ENCODE peak calls at places on chromosomes 11 and 22, in five cellular contexts. U is bronchial epithelial cell, T is lower lobe of right lung, B is HCT116, N is progenitor cell of endocrine pancreas. V is an unnamed sample.

GRCh38 chr11:69603978-69604524 is 36.9 kb upstream of the CCND1 start:
- DNase-seq in U (no peak), T (no peak), B (no peak), N (no peak), V (no peak)

GRCh38 chr11:18192988-18193387 is 20.4 kb downstream of the MRGPRX4 start:
- DNase-seq in U (no peak), T (no peak), B (no peak), N (no peak), V (no peak)

GRCh38 chr22:25139062-25139461 is 60.6 kb upstream of the CRYBB3 start:
- DNase-seq in U (no peak), T (no peak), B (no peak), N (no peak), V (no peak)

GRCh38 chr22:24553597-24554315 is 1.2 kb downstream of the GUCD1 start:
- DNase-seq in U (no peak), T (no peak), B (no peak), N (no peak), V (no peak)

GRCh38 chr11:125662689-125663088 is 18.0 kb downstream of the ACRV1 start:
- DNase-seq in U (no peak), T (no peak), B (no peak), N (no peak), V (no peak)

GRCh38 chr11:125443767-125444311 is 52.2 kb downstream of the FEZ1 start:
- DNase-seq in U (no peak), T (no peak), B (no peak), N (no peak), V (no peak)

GRCh38 chr11:47641585-47642098 is 717 bp downstream of the MTCH2 start:
- DNase-seq in U (no peak), T (no peak), B (no peak), N (no peak), V (no peak)

GRCh38 chr11:46917109-46918086 is 952 bp downstream of the LRP4 start:
- DNase-seq in U (no peak), T (no peak), B (no peak), N (no peak), V (no peak)

GRCh38 chr11:87180743-87181142 is 143.0 kb downstream of the TMEM135 start:
- DNase-seq in U (no peak), T (no peak), B (no peak), N (no peak), V (no peak)

GRCh38 chr22:29380032-29380781 is 8.2 kb downstream of the AP1B1 start:
- DNase-seq in U (peak), T (no peak), B (no peak), N (no peak), V (no peak)

GRCh38 chr11:11268706-11269105 is 84.3 kb downstream of the CSNK2A3 start:
- DNase-seq in U (no peak), T (no peak), B (no peak), N (no peak), V (no peak)

GRCh38 chr11:87223816-87224215 is 186.1 kb downstream of the TMEM135 start:
- DNase-seq in U (no peak), T (no peak), B (no peak), N (no peak), V (no peak)

GRCh38 chr22:45159652-45160462 is 3.9 kb upstream of the NUP50 start:
- DNase-seq in U (peak), T (no peak), B (no peak), N (no peak), V (no peak)

GRCh38 chr11:19917069-19917468 is 204.4 kb downstream of the NAV2 start:
- DNase-seq in U (no peak), T (no peak), B (no peak), N (no peak), V (no peak)

GRCh38 chr11:46248270-46249102 is 29.0 kb upstream of the CREB3L1 start:
- DNase-seq in U (peak), T (no peak), B (peak), N (no peak), V (no peak)

GRCh38 chr11:119532551-119532950 is 109.6 kb upstream of the THY1 start:
- DNase-seq in U (no peak), T (no peak), B (no peak), N (no peak), V (no peak)

GRCh38 chr22:44245867-44246266 is 65.1 kb downstream of the PARVG start:
- DNase-seq in U (no peak), T (no peak), B (no peak), N (no peak), V (no peak)

GRCh38 chr22:44181033-44181911 is 547 bp downstream of the PARVG start:
- DNase-seq in U (no peak), T (peak), B (no peak), N (no peak), V (no peak)

DNA sequence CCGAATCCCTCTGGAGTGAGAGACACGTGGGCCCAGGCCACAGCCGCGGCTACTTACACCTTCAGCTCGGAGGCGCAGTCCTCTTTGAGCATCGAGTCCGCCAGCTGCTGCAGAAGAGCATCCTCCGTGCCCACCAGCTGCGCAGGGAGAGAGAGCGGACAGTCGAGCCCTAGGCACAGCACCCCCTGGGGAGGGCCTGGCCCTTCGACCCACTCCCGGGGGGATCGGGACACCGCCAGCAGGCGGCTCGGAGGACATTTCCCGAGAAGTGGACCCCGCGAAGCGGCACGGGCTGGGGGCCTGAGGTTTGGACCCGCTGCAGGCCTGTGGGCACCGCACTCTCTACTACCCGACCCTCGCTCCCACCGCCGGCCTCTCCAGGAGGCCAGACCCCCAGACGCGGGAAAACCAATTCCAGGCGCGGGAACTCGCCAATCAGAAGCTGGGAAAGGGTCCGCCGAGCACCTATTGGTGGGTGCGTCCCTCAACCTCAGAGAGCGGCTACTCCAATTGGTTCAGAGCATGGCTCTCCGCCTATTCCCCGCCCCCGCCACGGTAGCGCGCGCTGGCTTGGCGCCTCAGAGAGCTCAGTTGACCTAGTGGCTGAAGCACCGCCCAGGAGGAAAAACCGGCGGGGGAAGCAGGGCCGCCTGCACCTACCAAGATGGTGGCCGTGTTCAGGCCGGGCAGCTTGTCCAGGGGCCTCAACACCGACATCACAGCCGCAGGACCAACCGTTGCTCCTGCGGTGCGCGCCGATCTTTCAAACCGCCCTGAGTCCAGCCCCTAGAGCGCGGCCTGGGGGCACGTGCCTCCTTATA is at the start of gene CENPM:
- DNase-seq in U (peak), T (peak), B (peak), N (peak), V (peak)
- TF ChIP-seq CTCF in U (no peak), T (peak), B (no peak), N (peak), V (peak)

GRCh38 chr22:30490399-30490798 is 15.1 kb downstream of the SEC14L4 start:
- DNase-seq in U (no peak), T (peak), B (no peak), N (no peak), V (no peak)
- TF ChIP-seq CTCF in U (peak), T (no peak), B (no peak), N (peak), V (no peak)

DNA sequence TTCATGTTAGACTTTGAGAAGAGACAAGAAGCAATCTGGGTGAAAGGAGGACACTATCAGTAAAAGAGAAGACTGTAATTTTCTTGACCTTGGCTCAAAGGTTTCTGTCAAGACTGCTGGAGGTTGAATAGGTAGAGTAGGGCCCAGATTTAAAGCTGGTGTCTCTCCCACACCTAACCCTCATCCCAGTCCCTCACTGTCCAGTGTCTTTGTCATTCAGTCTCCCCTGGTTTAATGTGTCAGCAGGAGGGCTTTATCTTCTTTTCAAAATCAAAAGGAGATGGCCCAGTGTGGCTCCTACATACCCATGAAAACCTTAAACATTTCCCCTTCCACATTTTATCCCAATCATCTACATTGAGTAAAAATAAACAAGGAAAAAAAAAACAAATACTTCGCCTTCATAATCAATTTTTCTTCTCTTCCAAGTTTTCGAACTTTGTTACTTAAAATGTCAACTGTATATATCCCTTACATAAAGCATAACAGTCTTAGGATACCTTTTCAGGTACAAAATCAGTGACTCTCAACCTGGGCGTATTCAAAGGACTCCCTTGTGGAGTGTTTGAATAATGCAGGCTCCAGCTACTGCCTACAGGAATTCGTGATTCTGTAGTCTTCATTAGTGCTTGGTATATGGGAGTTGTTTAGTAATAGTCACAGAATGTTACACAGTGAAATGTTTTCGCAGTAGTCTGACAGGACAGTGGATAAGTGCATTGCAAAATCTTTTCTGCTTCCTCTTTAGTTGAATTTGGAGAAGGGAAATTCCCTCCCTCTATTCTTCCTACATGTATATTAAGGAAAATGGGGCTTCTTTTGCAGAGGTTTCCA is 87.2 kb downstream of the FAT3 start:
- DNase-seq in U (peak), T (no peak), B (no peak), N (no peak), V (no peak)
- TF ChIP-seq CTCF in U (peak), T (no peak), B (no peak), N (peak), V (peak)

GRCh38 chr11:39443424-39444022 is 2015.9 kb downstream of the LRRC4C start:
- DNase-seq in U (no peak), T (no peak), B (no peak), N (no peak), V (no peak)

GRCh38 chr11:39442177-39442576 is 2017.3 kb downstream of the LRRC4C start:
- DNase-seq in U (no peak), T (no peak), B (no peak), N (no peak), V (no peak)
- TF ChIP-seq CTCF in U (no peak), T (no peak), B (no peak), N (no peak), V (no peak)

GRCh38 chr11:134571301-134571700 is 159.3 kb upstream of the B3GAT1 start:
- DNase-seq in U (no peak), T (no peak), B (no peak), N (no peak), V (no peak)

GRCh38 chr11:134574947-134575346 is 162.9 kb upstream of the B3GAT1 start:
- DNase-seq in U (no peak), T (no peak), B (no peak), N (no peak), V (no peak)

GRCh38 chr11:134574425-134574824 is 162.4 kb upstream of the B3GAT1 start:
- DNase-seq in U (no peak), T (no peak), B (no peak), N (no peak), V (no peak)

GRCh38 chr11:134573857-134574256 is 161.8 kb upstream of the B3GAT1 start:
- DNase-seq in U (no peak), T (no peak), B (no peak), N (no peak), V (no peak)

DNA sequence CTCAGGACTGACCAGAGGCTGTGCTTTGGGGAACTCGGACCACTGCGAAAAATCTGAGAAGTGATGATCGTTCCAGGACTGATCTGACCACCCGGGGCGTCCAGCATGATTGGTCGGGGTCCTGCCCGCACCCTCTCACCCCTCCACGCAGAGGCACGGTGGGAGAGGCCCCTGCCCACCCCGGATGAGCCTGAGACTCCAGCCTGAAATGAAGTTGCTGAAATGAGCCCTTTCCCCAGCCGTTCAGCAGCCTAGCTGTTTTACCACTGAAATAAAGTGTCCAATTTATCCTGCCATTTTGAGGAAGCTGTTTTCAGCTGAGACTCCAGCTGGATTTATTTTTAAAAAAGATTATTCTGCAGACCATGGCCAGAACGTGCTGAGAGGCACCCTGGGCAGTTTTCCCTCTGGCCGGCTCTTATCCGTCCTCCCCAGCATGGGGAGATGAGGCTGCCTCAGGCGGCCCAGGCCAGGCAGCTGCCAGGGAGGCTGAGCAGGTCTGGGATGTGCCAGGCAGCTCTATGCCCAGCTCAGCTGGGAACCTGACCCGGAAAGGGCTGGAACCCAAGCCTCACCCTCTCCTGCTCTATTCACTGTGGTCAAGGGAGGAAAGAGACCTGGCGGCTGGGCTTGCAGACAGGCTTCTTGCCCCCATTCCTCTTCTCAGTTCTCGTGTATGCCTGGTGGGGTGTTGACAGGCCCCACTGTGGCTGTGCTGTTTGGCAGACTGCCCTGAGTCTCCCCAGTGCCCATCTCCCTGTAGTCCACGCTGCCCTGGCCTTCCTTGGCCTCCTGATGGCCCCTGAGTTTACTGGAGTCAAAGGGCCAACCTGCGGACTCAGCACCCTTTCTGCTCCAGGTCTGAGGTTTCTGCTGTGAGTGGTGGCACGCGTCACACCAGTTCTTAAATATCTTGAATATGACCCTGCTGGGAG is 161.0 kb upstream of the B3GAT1 start:
- DNase-seq in U (no peak), T (no peak), B (no peak), N (no peak), V (no peak)
- TF ChIP-seq CTCF in U (no peak), T (no peak), B (no peak), N (no peak), V (no peak)

GRCh38 chr22:48507595-48508350 is 1319.9 kb downstream of the BRD1 start:
- DNase-seq in U (no peak), T (no peak), B (no peak), N (no peak), V (no peak)
- TF ChIP-seq CTCF in U (no peak), T (no peak), B (no peak), N (peak), V (no peak)